ENCODE peak calls at places on chromosomes 16 and 17, in six cellular contexts. One of them, this sample, is unnamed.

GRCh38 chr16:50207652-50208051 is 54.5 kb downstream of the TENT4B start:
- DNase-seq in left lung: no peak
- DNase-seq in kidney: no peak
- DNase-seq in CD8-positive, alpha-beta memory T cell: no peak
- DNase-seq in upper lobe of right lung: no peak
- DNase-seq in effector memory CD4-positive, alpha-beta T cell: no peak
- DNase-seq in this sample: no peak

GRCh38 chr16:19328364-19328763 is 42.8 kb downstream of the CLEC19A start:
- DNase-seq in left lung: no peak
- DNase-seq in kidney: no peak
- DNase-seq in CD8-positive, alpha-beta memory T cell: no peak
- DNase-seq in upper lobe of right lung: no peak
- DNase-seq in effector memory CD4-positive, alpha-beta T cell: no peak
- DNase-seq in this sample: no peak

GRCh38 chr16:73010150-73010676 is 37.7 kb downstream of the ZFHX3 start:
- DNase-seq in left lung: no peak
- DNase-seq in kidney: peak; percentile 58
- DNase-seq in CD8-positive, alpha-beta memory T cell: no peak
- DNase-seq in upper lobe of right lung: peak; percentile 60
- DNase-seq in effector memory CD4-positive, alpha-beta T cell: no peak
- DNase-seq in this sample: no peak

GRCh38 chr17:58691701-58692238 is at the start of gene TEX14:
- DNase-seq in left lung: no peak
- DNase-seq in kidney: no peak
- DNase-seq in CD8-positive, alpha-beta memory T cell: no peak
- DNase-seq in upper lobe of right lung: no peak
- DNase-seq in effector memory CD4-positive, alpha-beta T cell: no peak
- DNase-seq in this sample: no peak

GRCh38 chr16:67244387-67245188 is 2.7 kb downstream of the FHOD1 start:
- DNase-seq in left lung: peak; percentile 92
- DNase-seq in kidney: peak; percentile 95
- DNase-seq in CD8-positive, alpha-beta memory T cell: peak; percentile 78
- DNase-seq in upper lobe of right lung: peak; percentile 86
- DNase-seq in effector memory CD4-positive, alpha-beta T cell: peak; percentile 79
- DNase-seq in this sample: peak; percentile 74

GRCh38 chr16:68311316-68311620 is 449 bp downstream of the PRMT7 start:
- DNase-seq in left lung: no peak
- DNase-seq in kidney: no peak
- DNase-seq in CD8-positive, alpha-beta memory T cell: peak; percentile 63
- DNase-seq in upper lobe of right lung: no peak
- DNase-seq in effector memory CD4-positive, alpha-beta T cell: peak; percentile 51
- DNase-seq in this sample: no peak

GRCh38 chr17:27807567-27808470 is 7.5 kb upstream of the NOS2 start:
- DNase-seq in left lung: no peak
- DNase-seq in kidney: no peak
- DNase-seq in CD8-positive, alpha-beta memory T cell: peak; percentile 43
- DNase-seq in upper lobe of right lung: no peak
- DNase-seq in effector memory CD4-positive, alpha-beta T cell: peak; percentile 59
- DNase-seq in this sample: peak; percentile 52

GRCh38 chr17:68382582-68383085 is 74.7 kb downstream of the WIPI1 start:
- DNase-seq in left lung: no peak
- DNase-seq in kidney: no peak
- DNase-seq in CD8-positive, alpha-beta memory T cell: no peak
- DNase-seq in upper lobe of right lung: no peak
- DNase-seq in effector memory CD4-positive, alpha-beta T cell: no peak
- DNase-seq in this sample: no peak

GRCh38 chr17:63635787-63636186 is 13.6 kb downstream of the MAP3K3 start:
- DNase-seq in left lung: no peak
- DNase-seq in kidney: no peak
- DNase-seq in CD8-positive, alpha-beta memory T cell: no peak
- DNase-seq in upper lobe of right lung: no peak
- DNase-seq in effector memory CD4-positive, alpha-beta T cell: no peak
- DNase-seq in this sample: no peak

GRCh38 chr16:49608801-49609200 is 235.2 kb downstream of the C16orf78 start:
- DNase-seq in left lung: no peak
- DNase-seq in kidney: no peak
- DNase-seq in CD8-positive, alpha-beta memory T cell: no peak
- DNase-seq in upper lobe of right lung: no peak
- DNase-seq in effector memory CD4-positive, alpha-beta T cell: no peak
- DNase-seq in this sample: no peak

GRCh38 chr17:36643086-36643685 is 41.8 kb downstream of the MRM1 start:
- DNase-seq in left lung: no peak
- DNase-seq in kidney: no peak
- DNase-seq in CD8-positive, alpha-beta memory T cell: no peak
- DNase-seq in upper lobe of right lung: no peak
- DNase-seq in effector memory CD4-positive, alpha-beta T cell: no peak
- DNase-seq in this sample: no peak

GRCh38 chr17:14289162-14289561 is 11.7 kb upstream of the HS3ST3B1 start:
- DNase-seq in left lung: no peak
- DNase-seq in kidney: no peak
- DNase-seq in CD8-positive, alpha-beta memory T cell: no peak
- DNase-seq in upper lobe of right lung: no peak
- DNase-seq in effector memory CD4-positive, alpha-beta T cell: no peak
- DNase-seq in this sample: no peak

GRCh38 chr17:38465420-38466345 is 37.4 kb downstream of the ARHGAP23 start:
- DNase-seq in left lung: no peak
- DNase-seq in kidney: peak; percentile 83
- DNase-seq in CD8-positive, alpha-beta memory T cell: no peak
- DNase-seq in upper lobe of right lung: no peak
- DNase-seq in effector memory CD4-positive, alpha-beta T cell: no peak
- DNase-seq in this sample: no peak

GRCh38 chr16:54355251-54355650 is 68.7 kb upstream of the IRX3 start:
- DNase-seq in left lung: no peak
- DNase-seq in kidney: no peak
- DNase-seq in CD8-positive, alpha-beta memory T cell: no peak
- DNase-seq in upper lobe of right lung: no peak
- DNase-seq in effector memory CD4-positive, alpha-beta T cell: no peak
- DNase-seq in this sample: no peak

GRCh38 chr16:1534021-1535020 is 855 bp downstream of the TMEM204 start:
- DNase-seq in left lung: peak; percentile 80
- DNase-seq in kidney: peak; percentile 83
- DNase-seq in CD8-positive, alpha-beta memory T cell: no peak
- DNase-seq in upper lobe of right lung: no peak
- DNase-seq in effector memory CD4-positive, alpha-beta T cell: no peak
- DNase-seq in this sample: no peak

GRCh38 chr17:33674685-33675084 is 381.6 kb upstream of the ASIC2 start:
- DNase-seq in left lung: no peak
- DNase-seq in kidney: no peak
- DNase-seq in CD8-positive, alpha-beta memory T cell: peak; percentile 4
- DNase-seq in upper lobe of right lung: no peak
- DNase-seq in effector memory CD4-positive, alpha-beta T cell: peak; percentile 14
- DNase-seq in this sample: no peak

GRCh38 chr16:69903851-69904250 is 47.3 kb upstream of the CLEC18A start:
- DNase-seq in left lung: no peak
- DNase-seq in kidney: no peak
- DNase-seq in CD8-positive, alpha-beta memory T cell: no peak
- DNase-seq in upper lobe of right lung: no peak
- DNase-seq in effector memory CD4-positive, alpha-beta T cell: no peak
- DNase-seq in this sample: no peak

GRCh38 chr17:38424297-38424972 is 3.8 kb upstream of the ARHGAP23 start:
- DNase-seq in left lung: no peak
- DNase-seq in kidney: no peak
- DNase-seq in CD8-positive, alpha-beta memory T cell: no peak
- DNase-seq in upper lobe of right lung: no peak
- DNase-seq in effector memory CD4-positive, alpha-beta T cell: no peak
- DNase-seq in this sample: no peak

GRCh38 chr16:56340416-56340815 is 84.9 kb downstream of the AMFR start:
- DNase-seq in left lung: peak; percentile 76
- DNase-seq in kidney: peak; percentile 55
- DNase-seq in CD8-positive, alpha-beta memory T cell: no peak
- DNase-seq in upper lobe of right lung: no peak
- DNase-seq in effector memory CD4-positive, alpha-beta T cell: no peak
- DNase-seq in this sample: no peak

GRCh38 chr17:66633322-66633965 is 201.5 kb upstream of the CACNG5 start:
- DNase-seq in left lung: no peak
- DNase-seq in kidney: no peak
- DNase-seq in CD8-positive, alpha-beta memory T cell: no peak
- DNase-seq in upper lobe of right lung: no peak
- DNase-seq in effector memory CD4-positive, alpha-beta T cell: no peak
- DNase-seq in this sample: peak; percentile 17

GRCh38 chr16:4392382-4393242 is 21.0 kb downstream of the VASN start:
- DNase-seq in left lung: no peak
- DNase-seq in kidney: peak; percentile 90
- DNase-seq in CD8-positive, alpha-beta memory T cell: no peak
- DNase-seq in upper lobe of right lung: no peak
- DNase-seq in effector memory CD4-positive, alpha-beta T cell: no peak
- DNase-seq in this sample: peak; percentile 23

GRCh38 chr16:89318430-89318758 is 100.9 kb downstream of the ZNF778 start:
- DNase-seq in left lung: peak; percentile 59
- DNase-seq in kidney: peak; percentile 35
- DNase-seq in CD8-positive, alpha-beta memory T cell: no peak
- DNase-seq in upper lobe of right lung: no peak
- DNase-seq in effector memory CD4-positive, alpha-beta T cell: no peak
- DNase-seq in this sample: no peak

GRCh38 chr17:290626-291025 is 62.0 kb downstream of the RPH3AL start:
- DNase-seq in left lung: peak; percentile 28
- DNase-seq in kidney: peak; percentile 49
- DNase-seq in CD8-positive, alpha-beta memory T cell: no peak
- DNase-seq in upper lobe of right lung: peak; percentile 27
- DNase-seq in effector memory CD4-positive, alpha-beta T cell: no peak
- DNase-seq in this sample: no peak

GRCh38 chr16:77063617-77064016 is 127.4 kb upstream of the MON1B start:
- DNase-seq in left lung: no peak
- DNase-seq in kidney: no peak
- DNase-seq in CD8-positive, alpha-beta memory T cell: no peak
- DNase-seq in upper lobe of right lung: no peak
- DNase-seq in effector memory CD4-positive, alpha-beta T cell: no peak
- DNase-seq in this sample: no peak

GRCh38 chr17:44907696-44908470 is 7.4 kb downstream of the GFAP start:
- DNase-seq in left lung: no peak
- DNase-seq in kidney: no peak
- DNase-seq in CD8-positive, alpha-beta memory T cell: no peak
- DNase-seq in upper lobe of right lung: no peak
- DNase-seq in effector memory CD4-positive, alpha-beta T cell: no peak
- DNase-seq in this sample: no peak

GRCh38 chr17:67570797-67571196 is 146.9 kb upstream of the NOL11 start:
- DNase-seq in left lung: no peak
- DNase-seq in kidney: no peak
- DNase-seq in CD8-positive, alpha-beta memory T cell: no peak
- DNase-seq in upper lobe of right lung: no peak
- DNase-seq in effector memory CD4-positive, alpha-beta T cell: no peak
- DNase-seq in this sample: no peak

GRCh38 chr16:85284138-85284897 is 172.0 kb upstream of the CIBAR2 start:
- DNase-seq in left lung: no peak
- DNase-seq in kidney: no peak
- DNase-seq in CD8-positive, alpha-beta memory T cell: no peak
- DNase-seq in upper lobe of right lung: no peak
- DNase-seq in effector memory CD4-positive, alpha-beta T cell: no peak
- DNase-seq in this sample: no peak

GRCh38 chr16:4660454-4661007 is 32.8 kb upstream of the NUDT16L1 start:
- DNase-seq in left lung: peak; percentile 89
- DNase-seq in kidney: peak; percentile 90
- DNase-seq in CD8-positive, alpha-beta memory T cell: peak; percentile 60
- DNase-seq in upper lobe of right lung: peak; percentile 91
- DNase-seq in effector memory CD4-positive, alpha-beta T cell: peak; percentile 59
- DNase-seq in this sample: peak; percentile 27

DNA sequence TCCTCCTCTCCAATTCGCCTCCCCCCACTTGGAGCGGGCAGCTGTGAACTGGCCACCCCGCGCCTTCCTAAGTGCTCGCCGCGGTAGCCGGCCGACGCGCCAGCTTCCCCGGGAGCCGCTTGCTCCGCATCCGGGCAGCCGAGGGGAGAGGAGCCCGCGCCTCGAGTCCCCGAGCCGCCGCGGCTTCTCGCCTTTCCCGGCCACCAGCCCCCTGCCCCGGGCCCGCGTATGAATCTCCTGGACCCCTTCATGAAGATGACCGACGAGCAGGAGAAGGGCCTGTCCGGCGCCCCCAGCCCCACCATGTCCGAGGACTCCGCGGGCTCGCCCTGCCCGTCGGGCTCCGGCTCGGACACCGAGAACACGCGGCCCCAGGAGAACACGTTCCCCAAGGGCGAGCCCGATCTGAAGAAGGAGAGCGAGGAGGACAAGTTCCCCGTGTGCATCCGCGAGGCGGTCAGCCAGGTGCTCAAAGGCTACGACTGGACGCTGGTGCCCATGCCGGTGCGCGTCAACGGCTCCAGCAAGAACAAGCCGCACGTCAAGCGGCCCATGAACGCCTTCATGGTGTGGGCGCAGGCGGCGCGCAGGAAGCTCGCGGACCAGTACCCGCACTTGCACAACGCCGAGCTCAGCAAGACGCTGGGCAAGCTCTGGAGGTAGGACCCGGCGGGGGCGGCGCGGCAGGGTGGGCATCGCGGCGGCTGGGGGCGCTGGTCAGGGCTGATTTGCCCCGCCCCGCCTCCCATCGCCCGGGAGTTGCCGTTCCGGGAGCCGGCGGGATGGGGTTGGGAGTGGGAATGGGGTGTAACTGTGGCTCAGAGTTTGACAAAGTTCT is 563 bp downstream of the SOX9 start:
- DNase-seq in left lung: peak; percentile 86
- DNase-seq in kidney: peak; percentile 84
- DNase-seq in CD8-positive, alpha-beta memory T cell: no peak
- DNase-seq in upper lobe of right lung: peak; percentile 79
- DNase-seq in effector memory CD4-positive, alpha-beta T cell: no peak
- DNase-seq in this sample: no peak
- H3K9me3 ChIP-seq in left lung: no peaks in the 10 kb centered on the region
- H3K9me3 ChIP-seq in kidney: no peaks in the 10 kb centered on the region
- H3K9me3 ChIP-seq in CD8-positive, alpha-beta memory T cell: no peaks in the 10 kb centered on the region
- H3K9me3 ChIP-seq in upper lobe of right lung: no peaks in the 10 kb centered on the region
- H3K9me3 ChIP-seq in effector memory CD4-positive, alpha-beta T cell: no peaks in the 10 kb centered on the region
- H3K9me3 ChIP-seq in this sample: no peaks in the 10 kb centered on the region

GRCh38 chr16:60608971-60609370 is 1427.3 kb downstream of the CDH8 start:
- DNase-seq in left lung: no peak
- DNase-seq in kidney: no peak
- DNase-seq in CD8-positive, alpha-beta memory T cell: no peak
- DNase-seq in upper lobe of right lung: no peak
- DNase-seq in effector memory CD4-positive, alpha-beta T cell: no peak
- DNase-seq in this sample: no peak

DNA sequence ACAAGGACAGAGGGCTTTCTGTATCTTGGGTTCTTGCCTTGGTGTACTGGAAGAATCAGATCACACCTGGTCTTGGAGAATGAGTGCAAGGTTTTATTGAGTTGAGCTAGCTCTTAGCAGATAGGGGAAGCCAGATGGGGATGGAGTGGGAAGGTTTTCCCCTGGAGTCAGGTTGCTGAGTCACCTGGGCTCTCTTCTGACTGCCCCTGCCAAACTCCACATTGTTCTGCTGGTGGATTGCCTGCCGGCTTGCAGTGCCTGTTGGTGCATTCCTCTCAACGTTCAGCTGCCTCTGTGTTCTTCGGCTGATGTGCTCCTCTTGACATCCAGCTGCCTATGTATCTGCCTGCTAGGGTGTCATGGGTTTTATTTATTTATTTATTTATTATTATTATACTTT is 1431.1 kb downstream of the CDH8 start:
- DNase-seq in left lung: no peak
- DNase-seq in kidney: no peak
- DNase-seq in CD8-positive, alpha-beta memory T cell: no peak
- DNase-seq in upper lobe of right lung: no peak
- DNase-seq in effector memory CD4-positive, alpha-beta T cell: no peak
- DNase-seq in this sample: no peak
- H3K9me3 ChIP-seq in left lung: no peaks in the 10 kb centered on the region
- H3K9me3 ChIP-seq in kidney: no peaks in the 10 kb centered on the region
- H3K9me3 ChIP-seq in CD8-positive, alpha-beta memory T cell: no peaks in the 10 kb centered on the region
- H3K9me3 ChIP-seq in upper lobe of right lung: no peaks in the 10 kb centered on the region
- H3K9me3 ChIP-seq in effector memory CD4-positive, alpha-beta T cell: no peaks in the 10 kb centered on the region
- H3K9me3 ChIP-seq in this sample: no peaks in the 10 kb centered on the region

GRCh38 chr16:18037051-18037450 is 299.5 kb downstream of the NPIPA8 start:
- DNase-seq in left lung: no peak
- DNase-seq in kidney: no peak
- DNase-seq in CD8-positive, alpha-beta memory T cell: no peak
- DNase-seq in upper lobe of right lung: no peak
- DNase-seq in effector memory CD4-positive, alpha-beta T cell: no peak
- DNase-seq in this sample: no peak
- H3K9me3 ChIP-seq in left lung: no peaks in the 10 kb centered on the region
- H3K9me3 ChIP-seq in kidney: no peaks in the 10 kb centered on the region
- H3K9me3 ChIP-seq in CD8-positive, alpha-beta memory T cell: no peaks in the 10 kb centered on the region
- H3K9me3 ChIP-seq in upper lobe of right lung: no peaks in the 10 kb centered on the region
- H3K9me3 ChIP-seq in effector memory CD4-positive, alpha-beta T cell: no peaks in the 10 kb centered on the region
- H3K9me3 ChIP-seq in this sample: no peaks in the 10 kb centered on the region

GRCh38 chr16:3383045-3383448 is 17.8 kb downstream of the ZSCAN32 start:
- DNase-seq in left lung: no peak
- DNase-seq in kidney: no peak
- DNase-seq in CD8-positive, alpha-beta memory T cell: no peak
- DNase-seq in upper lobe of right lung: no peak
- DNase-seq in effector memory CD4-positive, alpha-beta T cell: no peak
- DNase-seq in this sample: no peak
- H3K9me3 ChIP-seq in left lung: peaks cover 91% of the 10 kb centered on the region
- H3K9me3 ChIP-seq in kidney: peaks cover 46% of the 10 kb centered on the region
- H3K9me3 ChIP-seq in CD8-positive, alpha-beta memory T cell: peaks cover 45% of the 10 kb centered on the region
- H3K9me3 ChIP-seq in upper lobe of right lung: peaks cover 70% of the 10 kb centered on the region
- H3K9me3 ChIP-seq in effector memory CD4-positive, alpha-beta T cell: peaks cover 66% of the 10 kb centered on the region
- H3K9me3 ChIP-seq in this sample: peaks cover 49% of the 10 kb centered on the region